ENCODE peak calls at places on chromosomes 4 and X, in eight cellular contexts. J is thyroid gland; L is adipocyte; X is thoracic aorta; D is BE2C; C is tibial artery; T is CD4-positive, alpha-beta T cell; E is pancreas. H is an unnamed sample.
A peak's percentile ranks its signal among the peaks of the same experiment; 100 is the strongest.

GRCh38 chr4:112150920-112151319 is 5.7 kb downstream of the FAM241A start:
- DNase-seq in L (no peak), J (no peak), C (no peak), D (no peak), T (no peak), E (no peak), X (no peak), H (no peak)

GRCh38 chr4:185559913-185560281 is 24.6 kb upstream of the PDLIM3 start:
- DNase-seq in L (peak; percentile 13), J (peak; percentile 88), E (peak; percentile 31), T (no peak), D (peak; percentile 35), X (no peak), C (no peak), H (no peak)

GRCh38 chr4:56147371-56147770 is 198.6 kb downstream of the CEP135 start:
- DNase-seq in C (no peak), J (no peak), X (no peak), D (peak; percentile 61), E (no peak), L (peak; percentile 79), T (no peak), H (no peak)

GRCh38 chr4:31929676-31930075 is 1209.5 kb downstream of the PCDH7 start:
- DNase-seq in J (no peak), D (no peak), L (peak; percentile 85), X (no peak), C (no peak), E (no peak), T (no peak), H (no peak)

GRCh38 chr4:42151568-42152506 is 618 bp downstream of the BEND4 start:
- DNase-seq in E (no peak), T (no peak), L (peak; percentile 6), J (peak; percentile 9), D (peak; percentile 95), X (no peak), C (no peak), H (no peak)

GRCh38 chrX:34300871-34301270 is 168.8 kb upstream of the FAM47A start:
- DNase-seq in E (no peak), C (no peak), J (peak; percentile 22), X (no peak), T (no peak), D (peak; percentile 32), L (peak; percentile 47), H (no peak)

GRCh38 chrX:10242036-10242435 is 85.3 kb downstream of the CLCN4 start:
- DNase-seq in E (no peak), C (no peak), J (peak; percentile 63), T (no peak), D (no peak), L (no peak), X (no peak), H (no peak)

GRCh38 chr4:98166025-98166730 is 22.9 kb upstream of the STPG2 start:
- DNase-seq in J (peak; percentile 79), D (no peak), X (no peak), C (no peak), L (peak; percentile 30), T (no peak), E (peak; percentile 62), H (no peak)

GRCh38 chr4:76087007-76087769 is 12.7 kb downstream of the ART3 start:
- DNase-seq in J (peak; percentile 66), C (no peak), L (peak; percentile 69), X (no peak), E (peak; percentile 51), T (no peak), D (peak; percentile 68), H (no peak)

GRCh38 chr4:114922582-114922912 is 190.9 kb downstream of the NDST4 start:
- DNase-seq in L (no peak), X (no peak), D (no peak), C (no peak), T (no peak), E (no peak), J (no peak), H (no peak)

GRCh38 chrX:109732319-109732779 is 708 bp downstream of the ACSL4 start:
- DNase-seq in L (peak; percentile 58), J (no peak), X (no peak), T (no peak), D (no peak), C (no peak), E (no peak), H (no peak)

GRCh38 chr4:124483043-124483906 is 229.3 kb downstream of the ANKRD50 start:
- DNase-seq in E (no peak), D (peak; percentile 70), C (no peak), T (no peak), J (no peak), X (no peak), L (no peak), H (no peak)

GRCh38 chr4:169198167-169198566 is 72.6 kb downstream of the SH3RF1 start:
- DNase-seq in E (no peak), T (no peak), X (no peak), C (no peak), L (no peak), J (no peak), D (no peak), H (no peak)
- H3K9me3 ChIP-seq in E (no peaks in the 10 kb centered on the region), T (peaks cover 6% of the 10 kb centered on the region), X (peaks cover 5% of the 10 kb centered on the region), C (no peaks in the 10 kb centered on the region), L (no peaks in the 10 kb centered on the region), J (no peaks in the 10 kb centered on the region), D (no peaks in the 10 kb centered on the region), H (no peaks in the 10 kb centered on the region)

DNA sequence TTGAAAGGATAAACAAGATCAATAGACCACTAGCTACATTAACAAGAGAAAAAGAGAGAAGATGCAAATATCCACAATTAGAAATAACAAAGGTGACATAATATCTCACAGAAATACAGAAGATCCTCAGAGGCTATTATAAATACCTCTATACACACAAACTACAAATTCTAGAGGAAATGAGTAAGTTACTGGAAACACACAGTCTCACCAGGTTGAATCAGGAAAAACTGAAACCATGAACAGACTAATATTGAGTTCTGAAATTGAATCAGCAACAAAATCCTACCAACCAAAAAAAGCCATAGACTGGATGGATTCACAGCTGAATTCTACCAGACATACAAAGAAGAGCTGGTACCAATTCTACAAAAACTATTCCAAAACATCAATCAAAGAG is 211.8 kb upstream of the CPEB2 start:
- DNase-seq in D (no peak), J (no peak), T (no peak), L (no peak), C (no peak), X (no peak), E (no peak), H (no peak)
- H3K9me3 ChIP-seq in D (no peaks in the 10 kb centered on the region), J (no peaks in the 10 kb centered on the region), T (peaks cover 12% of the 10 kb centered on the region), L (peaks cover 16% of the 10 kb centered on the region), C (peaks cover 4% of the 10 kb centered on the region), X (peaks cover 4% of the 10 kb centered on the region), E (no peaks in the 10 kb centered on the region), H (peaks cover 3% of the 10 kb centered on the region)

GRCh38 chrX:1899841-1900240 is 285.0 kb downstream of the ASMT start:
- DNase-seq in C (no peak), E (no peak), T (no peak), X (no peak), J (no peak), D (no peak), L (no peak), H (no peak)
- H3K9me3 ChIP-seq in C (no peaks in the 10 kb centered on the region), E (no peaks in the 10 kb centered on the region), T (no peaks in the 10 kb centered on the region), X (no peaks in the 10 kb centered on the region), J (no peaks in the 10 kb centered on the region), D (no peaks in the 10 kb centered on the region), L (no peaks in the 10 kb centered on the region), H (no peaks in the 10 kb centered on the region)

DNA sequence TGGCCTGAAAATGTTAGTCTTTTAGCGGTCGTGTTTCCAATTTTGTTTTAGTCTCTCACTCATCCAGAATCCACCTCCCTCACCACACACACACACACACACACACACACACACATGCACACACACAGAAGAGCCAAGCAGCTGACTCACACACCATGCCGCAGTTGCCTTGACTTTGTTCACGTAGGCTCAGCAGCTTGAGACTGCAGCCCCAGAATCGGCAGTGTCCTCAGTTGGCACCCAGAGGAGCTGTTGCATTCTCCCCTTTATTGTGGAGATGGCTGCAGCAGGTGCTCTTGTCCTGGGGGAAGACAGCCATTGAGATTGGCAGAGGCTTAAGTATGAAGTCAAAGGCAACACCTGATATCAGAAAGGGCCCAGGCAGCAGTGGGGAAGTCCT is 20.9 kb upstream of the XPNPEP2 start:
- DNase-seq in E (no peak), X (peak; percentile 30), J (no peak), L (peak; percentile 57), T (no peak), C (peak; percentile 57), D (no peak), H (no peak)
- H3K9me3 ChIP-seq in E (no peaks in the 10 kb centered on the region), X (no peaks in the 10 kb centered on the region), J (no peaks in the 10 kb centered on the region), L (no peaks in the 10 kb centered on the region), T (no peaks in the 10 kb centered on the region), C (no peaks in the 10 kb centered on the region), D (no peaks in the 10 kb centered on the region), H (no peaks in the 10 kb centered on the region)

DNA sequence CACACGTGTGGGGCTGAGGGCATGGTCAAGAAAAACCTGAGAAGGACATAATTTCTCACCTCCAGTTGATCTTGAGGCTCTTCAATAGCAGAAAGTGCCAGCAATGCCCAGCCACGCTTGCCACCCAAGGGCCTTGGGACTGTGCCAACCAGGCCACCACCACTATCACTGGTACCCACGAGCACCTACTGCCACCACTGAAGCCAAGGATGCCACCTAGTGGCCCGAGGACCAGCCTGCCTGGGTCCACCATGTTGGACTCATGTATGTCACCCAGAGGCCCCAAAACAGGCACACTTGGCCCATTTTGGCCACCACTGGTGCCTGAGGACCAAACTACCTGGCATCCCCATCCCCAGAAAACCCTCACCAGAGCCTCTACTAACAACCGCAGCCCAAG is 191.8 kb downstream of the ADAM29 start:
- DNase-seq in T (no peak), D (peak; percentile 18), C (no peak), L (no peak), J (no peak), E (no peak), X (no peak), H (no peak)
- H3K9me3 ChIP-seq in T (peaks cover 9% of the 10 kb centered on the region), D (peaks cover 2% of the 10 kb centered on the region), C (peaks cover 11% of the 10 kb centered on the region), L (peaks cover 18% of the 10 kb centered on the region), J (no peaks in the 10 kb centered on the region), E (peaks cover 2% of the 10 kb centered on the region), X (peaks cover 10% of the 10 kb centered on the region), H (no peaks in the 10 kb centered on the region)

H was measured in T-helper 17 cell.